ENCODE peak calls at places on chromosome 19, in ten cellular contexts. R is ELR, Q is endodermal cell, J is mesendoderm, S is myocyte, P is OCI-LY7, T is NCI-H748 treated with DMSO at 0.1 percent for 48 hours, U is GM23248, G is HuH-7.5, H is fibroblast of the conjunctiva. B is an unnamed sample.

GRCh38 chr19:42653841-42654240 is 59.1 kb upstream of the CEACAM8 start:
- DNase-seq in R (no peak), Q (no peak), J (no peak), S (no peak), P (no peak), T (no peak), U (no peak), G (no peak), H (no peak), B (no peak)

GRCh38 chr19:40613669-40614594 is 12.8 kb downstream of the LTBP4 start:
- DNase-seq in R (peak), Q (peak), J (peak), S (no peak), P (peak), T (peak), U (peak), G (no peak), H (peak), B (no peak)

GRCh38 chr19:4909172-4909896 is at the start of gene UHRF1:
- DNase-seq in R (peak), Q (peak), J (peak), S (no peak), P (peak), T (no peak), U (peak), G (peak), H (no peak), B (peak)

GRCh38 chr19:3573162-3573857 is 566 bp downstream of the HMG20B start:
- DNase-seq in R (peak), Q (no peak), J (no peak), S (no peak), P (peak), T (no peak), U (peak), G (peak), H (no peak), B (no peak)

GRCh38 chr19:29288276-29288675 is 75.3 kb upstream of the UQCRFS1 start:
- DNase-seq in R (no peak), Q (no peak), J (no peak), S (no peak), P (no peak), T (no peak), U (no peak), G (no peak), H (no peak), B (no peak)

GRCh38 chr19:294819-295686 is 3.9 kb upstream of the PLPP2 start:
- DNase-seq in R (peak), Q (peak), J (peak), S (peak), P (peak), T (peak), U (peak), G (peak), H (no peak), B (peak)

GRCh38 chr19:10327793-10328192 is 5.5 kb downstream of the RAVER1 start:
- DNase-seq in R (no peak), Q (no peak), J (no peak), S (peak), P (no peak), T (no peak), U (no peak), G (no peak), H (no peak), B (no peak)

GRCh38 chr19:54420383-54421168 is 5.3 kb downstream of the TTYH1 start:
- DNase-seq in R (no peak), Q (peak), J (peak), S (no peak), P (no peak), T (no peak), U (no peak), G (peak), H (no peak), B (no peak)

GRCh38 chr19:38361633-38362075 is 12.7 kb upstream of the PSMD8 start:
- DNase-seq in R (peak), Q (peak), J (peak), S (peak), P (peak), T (peak), U (peak), G (peak), H (no peak), B (peak)

GRCh38 chr19:18044825-18045304 is 36.9 kb downstream of the ARRDC2 start:
- DNase-seq in R (peak), Q (peak), J (peak), S (peak), P (peak), T (no peak), U (peak), G (no peak), H (no peak), B (peak)

GRCh38 chr19:19103167-19103566 is 35.1 kb downstream of the TMEM161A start:
- DNase-seq in R (no peak), Q (no peak), J (no peak), S (no peak), P (no peak), T (no peak), U (no peak), G (no peak), H (no peak), B (no peak)

GRCh38 chr19:13978721-13979191 is 26.4 kb downstream of the DCAF15 start:
- DNase-seq in R (no peak), Q (no peak), J (no peak), S (no peak), P (no peak), T (peak), U (peak), G (no peak), H (no peak), B (no peak)

GRCh38 chr19:789473-790052 is 7.7 kb upstream of the PTBP1 start:
- DNase-seq in R (no peak), Q (no peak), J (peak), S (no peak), P (no peak), T (no peak), U (peak), G (no peak), H (no peak), B (no peak)

GRCh38 chr19:19260417-19260816 is 12.7 kb downstream of the TM6SF2 start:
- DNase-seq in R (no peak), Q (no peak), J (no peak), S (no peak), P (no peak), T (no peak), U (no peak), G (peak), H (no peak), B (no peak)

GRCh38 chr19:41457241-41457640 is 14.3 kb downstream of the ERICH4 start:
- DNase-seq in R (no peak), Q (no peak), J (no peak), S (no peak), P (no peak), T (no peak), U (no peak), G (no peak), H (no peak), B (no peak)

GRCh38 chr19:29515233-29515619 is 10.6 kb upstream of the VSTM2B start:
- DNase-seq in R (no peak), Q (no peak), J (no peak), S (no peak), P (no peak), T (no peak), U (no peak), G (no peak), H (no peak), B (no peak)

GRCh38 chr19:15923702-15924101 is 10.6 kb downstream of the CYP4F11 start:
- DNase-seq in R (no peak), Q (no peak), J (no peak), S (no peak), P (no peak), T (no peak), U (no peak), G (no peak), H (no peak), B (no peak)

GRCh38 chr19:5369962-5370367 is 29.4 kb upstream of the PTPRS start:
- DNase-seq in R (peak), Q (peak), J (peak), S (peak), P (peak), T (no peak), U (peak), G (peak), H (no peak), B (peak)

GRCh38 chr19:57779220-57779845 is 9.9 kb downstream of the ZNF586 start:
- DNase-seq in R (no peak), Q (no peak), J (no peak), S (no peak), P (no peak), T (no peak), U (no peak), G (no peak), H (no peak), B (no peak)

GRCh38 chr19:6126335-6126974 is 9.0 kb upstream of the ACSBG2 start:
- DNase-seq in R (peak), Q (peak), J (peak), S (peak), P (peak), T (peak), U (peak), G (peak), H (peak), B (peak)

GRCh38 chr19:49447485-49448431 is 3.9 kb downstream of the PIH1D1 start:
- DNase-seq in R (peak), Q (peak), J (peak), S (no peak), P (peak), T (no peak), U (no peak), G (no peak), H (no peak), B (no peak)

GRCh38 chr19:10718205-10719196 is 622 bp downstream of the DNM2 start:
- DNase-seq in R (peak), Q (peak), J (peak), S (peak), P (peak), T (no peak), U (peak), G (no peak), H (no peak), B (peak)

GRCh38 chr19:48878219-48879024 is 6.2 kb downstream of the PPP1R15A start:
- DNase-seq in R (peak), Q (no peak), J (no peak), S (no peak), P (no peak), T (no peak), U (peak), G (no peak), H (no peak), B (no peak)

GRCh38 chr19:38062959-38063786 is 156.2 kb downstream of the SIPA1L3 start:
- DNase-seq in R (no peak), Q (no peak), J (no peak), S (peak), P (no peak), T (peak), U (no peak), G (no peak), H (no peak), B (no peak)

GRCh38 chr19:55459950-55460657 is 1.3 kb downstream of the ISOC2 start:
- DNase-seq in R (peak), Q (no peak), J (no peak), S (no peak), P (no peak), T (peak), U (peak), G (no peak), H (no peak), B (no peak)

GRCh38 chr19:5719274-5719960 is 529 bp downstream of the LONP1 start:
- DNase-seq in R (peak), Q (peak), J (no peak), S (no peak), P (peak), T (no peak), U (peak), G (peak), H (no peak), B (no peak)

GRCh38 chr19:17997969-17998826 is 9.8 kb upstream of the ARRDC2 start:
- DNase-seq in R (peak), Q (peak), J (peak), S (peak), P (peak), T (no peak), U (peak), G (no peak), H (no peak), B (no peak)

GRCh38 chr19:435056-435706 is 25.7 kb downstream of the SHC2 start:
- DNase-seq in R (no peak), Q (no peak), J (no peak), S (peak), P (no peak), T (no peak), U (no peak), G (no peak), H (no peak), B (no peak)

B was measured in hepatic stellate cell.